ENCODE peak calls at places on chromosomes 2 and 18, in nine cellular contexts. Y, I, C, A, P, M, D, E and O are unnamed samples.

GRCh38 chr2:217338306-217338916 is 478.5 kb upstream of the TNP1 start:
- DNase-seq in Y (peak; percentile 96), I (no peak), C (no peak), A (no peak), P (no peak), M (peak; percentile 58), D (peak; percentile 78), E (no peak), O (no peak)

GRCh38 chr2:207394203-207394741 is 135.5 kb upstream of the CREB1 start:
- DNase-seq in Y (peak; percentile 66), I (no peak), C (no peak), A (no peak), P (no peak), M (peak; percentile 87), D (no peak), E (no peak), O (no peak)

GRCh38 chr2:100365434-100365833 is 43.1 kb upstream of the LONRF2 start:
- DNase-seq in Y (peak; percentile 93), I (no peak), C (peak; percentile 14), A (peak; percentile 5), P (no peak), M (peak; percentile 99), D (no peak), E (peak; percentile 48), O (no peak)

GRCh38 chr18:48222118-48222517 is 187.1 kb downstream of the ZBTB7C start:
- DNase-seq in Y (no peak), I (no peak), C (no peak), A (peak; percentile 23), P (peak; percentile 63), M (peak; percentile 93), D (no peak), E (peak; percentile 49), O (peak; percentile 65)

GRCh38 chr18:62399306-62399705 is 74.2 kb downstream of the TNFRSF11A start:
- DNase-seq in Y (no peak), I (no peak), C (no peak), A (no peak), P (no peak), M (no peak), D (no peak), E (no peak), O (no peak)

GRCh38 chr18:48944634-48945033 is 6.1 kb downstream of the SMAD7 start:
- DNase-seq in Y (peak; percentile 57), I (no peak), C (no peak), A (no peak), P (no peak), M (no peak), D (no peak), E (no peak), O (no peak)

GRCh38 chr2:84931384-84931821 is 25.9 kb downstream of the TMSB10 start:
- DNase-seq in Y (no peak), I (peak; percentile 25), C (no peak), A (no peak), P (no peak), M (no peak), D (no peak), E (no peak), O (no peak)

GRCh38 chr18:34801769-34802168 is 91.7 kb downstream of the DTNA start:
- DNase-seq in Y (peak; percentile 72), I (no peak), C (no peak), A (no peak), P (no peak), M (peak; percentile 63), D (no peak), E (no peak), O (no peak)

GRCh38 chr18:57542801-57543427 is 43.6 kb downstream of the FECH start:
- DNase-seq in Y (peak; percentile 65), I (no peak), C (peak; percentile 43), A (no peak), P (no peak), M (peak; percentile 59), D (no peak), E (no peak), O (no peak)

GRCh38 chr2:190627881-190628412 is 20.9 kb upstream of the NAB1 start:
- DNase-seq in Y (no peak), I (peak; percentile 46), C (no peak), A (no peak), P (peak; percentile 29), M (peak; percentile 24), D (no peak), E (no peak), O (no peak)

GRCh38 chr18:5628512-5629255 is 84.9 kb upstream of the EPB41L3 start:
- DNase-seq in Y (peak; percentile 17), I (peak; percentile 71), C (peak; percentile 47), A (no peak), P (peak; percentile 44), M (peak; percentile 4), D (peak; percentile 84), E (peak; percentile 18), O (peak; percentile 76)
- H3K4me3 ChIP-seq in Y (peak overlapping the region; percentile 60), I (peak overlapping the region; percentile 73), C (peak overlapping the region; percentile 48), A (no peak overlapping the region), P (peak overlapping the region; percentile 63), M (peak overlapping the region; percentile 20), D (peak overlapping the region; percentile 58), E (peak overlapping the region; percentile 40), O (peak overlapping the region; percentile 68)

GRCh38 chr2:240451108-240451611 is 15.7 kb downstream of the GPC1 start:
- DNase-seq in Y (no peak), I (no peak), C (no peak), A (no peak), P (no peak), M (no peak), D (peak; percentile 67), E (no peak), O (peak; percentile 45)
- TF ChIP-seq CTCF in Y (no peak), I (no peak), C (no peak), A (no peak), P (no peak), M (peak; percentile 40), D (no peak), E (no peak), O (no peak)

DNA sequence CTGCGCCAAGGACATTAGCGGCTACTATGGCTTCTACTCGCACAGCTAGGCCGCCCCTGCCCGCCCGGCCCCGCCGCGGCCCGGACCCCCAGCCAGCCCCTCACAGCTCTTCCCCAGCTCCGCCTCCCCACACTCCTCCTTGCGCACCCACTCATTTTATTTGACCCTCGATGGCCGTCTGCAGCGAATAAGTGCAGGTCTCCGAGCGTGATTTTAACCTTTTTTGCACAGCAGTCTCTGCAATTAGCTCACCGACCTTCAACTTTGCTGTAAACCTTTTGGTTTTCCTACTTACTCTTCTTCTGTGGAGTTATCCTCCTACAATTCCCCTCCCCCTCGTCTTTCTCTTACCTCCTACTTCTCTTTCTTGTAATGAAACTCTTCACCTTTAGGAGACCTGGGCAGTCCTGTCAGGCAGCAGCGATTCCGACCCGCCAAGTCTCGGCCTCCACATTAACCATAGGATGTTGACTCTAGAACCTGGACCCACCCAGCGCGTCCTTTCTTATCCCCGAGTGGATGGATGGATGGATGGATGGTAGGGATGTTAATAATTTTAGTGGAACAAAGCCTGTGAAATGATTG is 8.2 kb downstream of the TBR1 start:
- DNase-seq in Y (no peak), I (peak; percentile 22), C (no peak), A (no peak), P (no peak), M (no peak), D (no peak), E (no peak), O (no peak)
- H3K4me3 ChIP-seq in Y (no peak overlapping the region), I (peak overlapping the region; percentile 41), C (no peak overlapping the region), A (no peak overlapping the region), P (peak overlapping the region; percentile 26), M (peak overlapping the region; percentile 22), D (peak overlapping the region; percentile 35), E (no peak overlapping the region), O (peak overlapping the region; percentile 31)

GRCh38 chr18:50117876-50118275 is 77.1 kb downstream of the MYO5B start:
- DNase-seq in Y (no peak), I (no peak), C (no peak), A (no peak), P (no peak), M (peak; percentile 33), D (no peak), E (no peak), O (no peak)

GRCh38 chr18:50111398-50111797 is 83.5 kb downstream of the MYO5B start:
- DNase-seq in Y (no peak), I (no peak), C (no peak), A (no peak), P (no peak), M (peak; percentile 37), D (no peak), E (no peak), O (no peak)

GRCh38 chr18:50114448-50114847 is 80.5 kb downstream of the MYO5B start:
- DNase-seq in Y (no peak), I (no peak), C (no peak), A (no peak), P (no peak), M (no peak), D (no peak), E (no peak), O (no peak)

GRCh38 chr18:50113726-50114125 is 81.2 kb downstream of the MYO5B start:
- DNase-seq in Y (no peak), I (no peak), C (peak; percentile 37), A (no peak), P (no peak), M (no peak), D (no peak), E (no peak), O (no peak)

GRCh38 chr18:50115095-50115494 is 79.9 kb downstream of the MYO5B start:
- DNase-seq in Y (no peak), I (no peak), C (no peak), A (no peak), P (no peak), M (peak; percentile 47), D (no peak), E (no peak), O (no peak)
- TF ChIP-seq CTCF in Y (no peak), I (no peak), C (no peak), A (no peak), P (no peak), M (no peak), D (no peak), E (no peak), O (no peak)

GRCh38 chr18:75269696-75270095 is 59.1 kb downstream of the TSHZ1 start:
- DNase-seq in Y (no peak), I (no peak), C (no peak), A (no peak), P (no peak), M (no peak), D (no peak), E (no peak), O (no peak)
- H3K4me3 ChIP-seq in Y (no peak overlapping the region), I (no peak overlapping the region), C (no peak overlapping the region), A (no peak overlapping the region), P (no peak overlapping the region), M (no peak overlapping the region), D (no peak overlapping the region), E (no peak overlapping the region), O (no peak overlapping the region)

GRCh38 chr2:51039581-51039980 is 7.6 kb upstream of the NRXN1 start:
- DNase-seq in Y (no peak), I (no peak), C (no peak), A (no peak), P (no peak), M (no peak), D (no peak), E (no peak), O (no peak)
- TF ChIP-seq CTCF in Y (no peak), I (no peak), C (no peak), A (no peak), P (no peak), M (no peak), D (no peak), E (no peak), O (no peak)